ENCODE peak calls at places on chromosomes 11 and 22, in ten cellular contexts. G, O, H, L, A, E, W, F, B and X are unnamed samples.

GRCh38 chr11:109902764-109903436 is 190.3 kb upstream of the ZC3H12C start:
- DNase-seq in G (no peak), O (no peak), H (no peak), L (no peak), A (no peak), E (peak; percentile 3), W (no peak), F (no peak), B (no peak), X (no peak)

GRCh38 chr22:37486224-37486845 is at the start of gene MFNG:
- DNase-seq in G (peak; percentile 62), O (peak; percentile 83), H (peak; percentile 75), L (no peak), A (no peak), E (peak; percentile 34), W (peak; percentile 95), F (peak; percentile 62), B (peak; percentile 36), X (peak; percentile 84)

GRCh38 chr11:116773203-116774112 is 671 bp upstream of the BUD13 start:
- DNase-seq in G (no peak), O (no peak), H (no peak), L (peak; percentile 23), A (no peak), E (no peak), W (no peak), F (no peak), B (peak; percentile 25), X (no peak)

GRCh38 chr11:119754199-119754598 is 25.2 kb upstream of the NECTIN1 start:
- DNase-seq in G (no peak), O (no peak), H (no peak), L (no peak), A (no peak), E (no peak), W (no peak), F (no peak), B (no peak), X (no peak)

GRCh38 chr11:11813288-11813962 is 28.3 kb upstream of the USP47 start:
- DNase-seq in G (no peak), O (no peak), H (no peak), L (no peak), A (peak; percentile 93), E (peak; percentile 91), W (no peak), F (no peak), B (peak; percentile 87), X (peak; percentile 47)

GRCh38 chr11:90669094-90669493 is 446.2 kb upstream of the CHORDC1 start:
- DNase-seq in G (no peak), O (no peak), H (no peak), L (no peak), A (no peak), E (no peak), W (no peak), F (no peak), B (no peak), X (no peak)

GRCh38 chr11:26621147-26621546 is 49.1 kb upstream of the MUC15 start:
- DNase-seq in G (no peak), O (no peak), H (no peak), L (no peak), A (peak; percentile 90), E (peak; percentile 50), W (no peak), F (no peak), B (peak; percentile 81), X (no peak)

GRCh38 chr22:47388331-47388730 is 625.9 kb downstream of the TBC1D22A start:
- DNase-seq in G (no peak), O (no peak), H (no peak), L (no peak), A (no peak), E (no peak), W (no peak), F (no peak), B (no peak), X (no peak)

GRCh38 chr11:91081440-91082088 is 858.7 kb upstream of the CHORDC1 start:
- DNase-seq in G (no peak), O (no peak), H (no peak), L (no peak), A (peak; percentile 98), E (peak; percentile 52), W (no peak), F (no peak), B (peak; percentile 35), X (no peak)

GRCh38 chr22:19717691-19718254 is 3.5 kb downstream of the SEPTIN5 start:
- DNase-seq in G (no peak), O (peak; percentile 78), H (peak; percentile 85), L (no peak), A (no peak), E (peak; percentile 63), W (peak; percentile 41), F (peak; percentile 74), B (peak; percentile 55), X (peak; percentile 63)

GRCh38 chr11:31646206-31646605 is 136.6 kb downstream of the ELP4 start:
- DNase-seq in G (no peak), O (no peak), H (no peak), L (no peak), A (no peak), E (peak; percentile 40), W (no peak), F (no peak), B (peak; percentile 30), X (no peak)

GRCh38 chr11:76721755-76722677 is 51.5 kb upstream of the LRRC32 start:
- DNase-seq in G (peak; percentile 76), O (peak; percentile 81), H (peak; percentile 78), L (no peak), A (no peak), E (peak; percentile 84), W (peak; percentile 90), F (peak; percentile 78), B (peak; percentile 78), X (peak; percentile 85)

GRCh38 chr22:49251371-49251770 is 576.3 kb downstream of the BRD1 start:
- DNase-seq in G (no peak), O (no peak), H (no peak), L (no peak), A (no peak), E (no peak), W (no peak), F (no peak), B (no peak), X (no peak)

GRCh38 chr11:33941637-33942160 is 49.8 kb upstream of the LMO2 start:
- DNase-seq in G (no peak), O (no peak), H (no peak), L (no peak), A (no peak), E (peak; percentile 56), W (no peak), F (no peak), B (peak; percentile 57), X (no peak)

GRCh38 chr22:40603088-40603605 is 33.4 kb downstream of the MRTFA start:
- DNase-seq in G (no peak), O (no peak), H (no peak), L (no peak), A (no peak), E (peak; percentile 63), W (no peak), F (no peak), B (peak; percentile 75), X (no peak)

GRCh38 chr22:17501679-17502285 is 61.5 kb upstream of the SLC25A18 start:
- DNase-seq in G (peak; percentile 42), O (no peak), H (no peak), L (no peak), A (peak; percentile 26), E (peak; percentile 88), W (peak; percentile 30), F (no peak), B (peak; percentile 73), X (no peak)

GRCh38 chr11:72788250-72788649 is 5.6 kb downstream of the STARD10 start:
- DNase-seq in G (no peak), O (no peak), H (no peak), L (no peak), A (no peak), E (no peak), W (no peak), F (no peak), B (no peak), X (no peak)

GRCh38 chr11:13110929-13111812 is 102.1 kb downstream of the RASSF10 start:
- DNase-seq in G (no peak), O (no peak), H (no peak), L (no peak), A (no peak), E (peak; percentile 73), W (no peak), F (no peak), B (peak; percentile 40), X (no peak)

GRCh38 chr22:26586556-26587325 is 3.2 kb downstream of the TPST2 start:
- DNase-seq in G (no peak), O (peak; percentile 53), H (no peak), L (no peak), A (no peak), E (no peak), W (no peak), F (no peak), B (no peak), X (no peak)

GRCh38 chr11:102581091-102581490 is 44.0 kb downstream of the MMP20 start:
- DNase-seq in G (no peak), O (no peak), H (no peak), L (no peak), A (no peak), E (no peak), W (no peak), F (no peak), B (no peak), X (no peak)

GRCh38 chr22:50009765-50010675 is 2.5 kb downstream of the IL17REL start:
- DNase-seq in G (no peak), O (peak; percentile 40), H (no peak), L (no peak), A (no peak), E (no peak), W (no peak), F (no peak), B (no peak), X (no peak)

GRCh38 chr22:31825513-31825912 is 71.7 kb downstream of the DEPDC5 start:
- DNase-seq in G (no peak), O (no peak), H (no peak), L (no peak), A (no peak), E (no peak), W (no peak), F (no peak), B (no peak), X (no peak)

GRCh38 chr11:60345489-60345888 is 18.4 kb downstream of the MS4A6E start:
- DNase-seq in G (no peak), O (no peak), H (no peak), L (no peak), A (no peak), E (no peak), W (peak; percentile 43), F (no peak), B (no peak), X (peak; percentile 31)

GRCh38 chr11:7597620-7598019 is 75.7 kb downstream of the CYB5R2 start:
- DNase-seq in G (no peak), O (no peak), H (no peak), L (no peak), A (no peak), E (no peak), W (no peak), F (no peak), B (no peak), X (peak; percentile 72)

GRCh38 chr11:75598900-75599299 is 36.8 kb downstream of the SERPINH1 start:
- DNase-seq in G (no peak), O (no peak), H (no peak), L (no peak), A (no peak), E (no peak), W (no peak), F (no peak), B (no peak), X (no peak)

GRCh38 chr22:20433686-20434241 is 3.9 kb downstream of the SCARF2 start:
- DNase-seq in G (no peak), O (no peak), H (no peak), L (no peak), A (no peak), E (no peak), W (no peak), F (no peak), B (no peak), X (no peak)